ENCODE peak calls at places on chromosomes 3 and 15, in eight cellular contexts. B is MM.1S, I is astrocyte, C is endothelial cell of umbilical vein, V is trophoblast cell, X is GM23338, O is neural progenitor cell, R is PC-9. L is an unnamed sample.

GRCh38 chr3:197224034-197224444 is 74.4 kb downstream of the DLG1 start:
- DNase-seq in X (peak; percentile 70), R (peak; percentile 62), C (peak; percentile 64), B (peak; percentile 76), O (peak; percentile 71), I (peak; percentile 44), V (peak; percentile 9), L (peak; percentile 81)

GRCh38 chr3:171776839-171777607 is 33.3 kb downstream of the PLD1 start:
- DNase-seq in V (no peak), O (no peak), B (no peak), R (no peak), I (no peak), X (peak; percentile 23), C (peak; percentile 53), L (peak; percentile 47)

GRCh38 chr3:149442845-149443544 is 31.5 kb upstream of the TM4SF4 start:
- DNase-seq in B (no peak), O (no peak), C (peak; percentile 77), V (no peak), R (peak; percentile 65), I (peak; percentile 90), X (no peak), L (no peak)

GRCh38 chr3:129313983-129314756 is 35.5 kb downstream of the HMCES start:
- DNase-seq in X (peak; percentile 67), O (peak; percentile 44), I (no peak), V (peak; percentile 60), B (peak; percentile 52), C (no peak), R (no peak), L (peak; percentile 23)

GRCh38 chr15:62390793-62391543 is 225.9 kb upstream of the C2CD4B start:
- DNase-seq in I (peak; percentile 45), O (peak; percentile 82), R (no peak), X (peak; percentile 77), B (peak; percentile 38), C (peak; percentile 57), V (no peak), L (peak; percentile 14)

GRCh38 chr3:102068327-102068726 is 219.0 kb downstream of the NFKBIZ start:
- DNase-seq in R (no peak), X (no peak), C (peak; percentile 49), B (no peak), O (no peak), I (no peak), V (no peak), L (peak; percentile 62)

GRCh38 chr15:87570186-87570585 is 686.4 kb downstream of the NTRK3 start:
- DNase-seq in X (no peak), B (peak; percentile 50), I (peak; percentile 39), V (no peak), C (no peak), O (no peak), R (no peak), L (peak; percentile 23)

GRCh38 chr15:58182460-58183163 is 44.4 kb downstream of the AQP9 start:
- DNase-seq in B (peak; percentile 27), I (peak; percentile 7), R (no peak), O (peak; percentile 79), X (peak; percentile 83), C (peak; percentile 76), V (peak; percentile 31), L (peak; percentile 58)

GRCh38 chr3:133563186-133563591 is 10.3 kb upstream of the CDV3 start:
- DNase-seq in R (no peak), C (no peak), O (no peak), V (peak; percentile 10), X (no peak), I (peak; percentile 38), B (no peak), L (no peak)

GRCh38 chr15:57220220-57220619 is 156.1 kb upstream of the CGNL1 start:
- DNase-seq in X (no peak), I (peak; percentile 71), C (peak; percentile 44), B (no peak), V (no peak), R (no peak), O (no peak), L (no peak)

GRCh38 chr15:89502867-89503595 is 6.6 kb upstream of the RHCG start:
- DNase-seq in R (peak; percentile 91), X (no peak), C (no peak), O (no peak), B (no peak), V (peak; percentile 77), I (no peak), L (peak; percentile 79)

GRCh38 chr15:96586901-96587300 is 256.4 kb downstream of the NR2F2 start:
- DNase-seq in B (no peak), O (no peak), R (no peak), V (no peak), X (no peak), I (no peak), C (no peak), L (no peak)

GRCh38 chr3:54891540-54891897 is 36.3 kb downstream of the LRTM1 start:
- DNase-seq in X (no peak), R (peak; percentile 97), O (peak; percentile 26), C (no peak), I (peak; percentile 95), V (peak; percentile 99), B (no peak), L (peak; percentile 99)

GRCh38 chr15:70806992-70807712 is 43.8 kb upstream of the UACA start:
- DNase-seq in O (no peak), B (no peak), X (no peak), C (peak; percentile 82), V (no peak), R (no peak), I (no peak), L (no peak)

GRCh38 chr3:72299823-72300222 is 514.9 kb upstream of the PROK2 start:
- DNase-seq in R (no peak), X (no peak), O (no peak), B (no peak), C (peak; percentile 20), I (no peak), V (no peak), L (peak; percentile 44)

GRCh38 chr15:57680021-57680420 is 26.5 kb upstream of the POLR2M start:
- DNase-seq in I (peak; percentile 69), R (peak; percentile 50), V (no peak), X (no peak), B (no peak), C (peak; percentile 35), O (no peak), L (peak; percentile 71)

GRCh38 chr3:113070226-113071220 is 79.7 kb downstream of the GTPBP8 start:
- DNase-seq in X (no peak), C (no peak), R (no peak), I (peak; percentile 45), V (peak; percentile 25), B (peak; percentile 34), O (no peak), L (no peak)

GRCh38 chr3:11424277-11424676 is 152.1 kb downstream of the ATG7 start:
- DNase-seq in X (no peak), I (no peak), B (no peak), R (no peak), O (no peak), C (no peak), V (no peak), L (no peak)

GRCh38 chr15:71599404-71600225 is 210.7 kb upstream of the NR2E3 start:
- DNase-seq in I (peak; percentile 47), C (no peak), B (no peak), O (no peak), V (no peak), R (no peak), X (no peak), L (no peak)

GRCh38 chr3:45426161-45426560 is 37.8 kb downstream of the LARS2 start:
- DNase-seq in R (no peak), X (peak; percentile 88), C (no peak), I (no peak), B (no peak), O (peak; percentile 73), V (no peak), L (no peak)

GRCh38 chr3:102114264-102114979 is 265.1 kb downstream of the NFKBIZ start:
- DNase-seq in O (no peak), I (no peak), B (no peak), X (no peak), R (no peak), C (no peak), V (no peak), L (no peak)

GRCh38 chr3:77179762-77180161 is 139.9 kb downstream of the ROBO2 start:
- DNase-seq in R (no peak), B (no peak), C (no peak), X (peak; percentile 9), O (peak; percentile 2), V (peak; percentile 3), I (no peak), L (no peak)

GRCh38 chr3:40196966-40197365 is 112.5 kb upstream of the EIF1B start:
- DNase-seq in C (no peak), O (no peak), R (no peak), V (no peak), I (no peak), B (no peak), X (no peak), L (no peak)

GRCh38 chr3:13851091-13851849 is 28.6 kb downstream of the WNT7A start:
- DNase-seq in C (no peak), B (no peak), R (no peak), X (no peak), O (no peak), I (no peak), V (no peak), L (no peak)

GRCh38 chr15:57586661-57587404 is 4.9 kb upstream of the MYZAP start:
- DNase-seq in V (no peak), C (no peak), R (no peak), I (no peak), X (no peak), B (no peak), O (no peak), L (no peak)

DNA sequence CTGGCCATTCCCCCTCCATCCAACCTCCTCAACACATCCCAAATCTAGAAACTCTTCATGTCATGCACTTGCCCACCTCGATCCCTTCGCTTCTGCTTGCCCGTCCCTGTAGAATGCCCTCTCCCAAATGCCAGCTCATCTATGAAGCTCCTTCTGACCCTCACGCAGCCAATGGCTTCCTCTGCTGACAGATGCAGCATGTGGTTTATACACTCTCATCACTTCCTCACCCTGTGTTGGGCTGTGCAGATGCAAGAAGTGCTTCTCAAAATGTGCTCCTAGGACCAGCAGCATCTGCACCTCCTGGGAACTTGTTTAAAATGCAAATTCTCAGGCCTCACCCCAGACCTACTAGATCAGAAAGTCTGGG is 51.7 kb downstream of the SEMA5B start:
- DNase-seq in R (no peak), B (no peak), V (no peak), O (no peak), I (peak; percentile 12), X (no peak), C (no peak), L (no peak)
- H3K4me2 ChIP-seq in R (peak overlapping the region; percentile 65), B (no peak overlapping the region), V (peak overlapping the region; percentile 27), O (no peak overlapping the region), I (peak overlapping the region; percentile 67), X (peak overlapping the region; percentile 73), C (no peak overlapping the region), L (peak overlapping the region; percentile 12)

GRCh38 chr3:25785826-25786225 is 2.6 kb upstream of the NGLY1 start:
- DNase-seq in B (no peak), X (no peak), R (no peak), I (no peak), V (no peak), O (no peak), C (no peak), L (peak; percentile 61)
- H3K79me2 ChIP-seq in B (peaks cover 37% of the 10 kb centered on the region), X (peaks cover 19% of the 10 kb centered on the region), R (peaks cover 32% of the 10 kb centered on the region), I (peaks cover 26% of the 10 kb centered on the region), V (peaks cover 6% of the 10 kb centered on the region), O (peaks cover 20% of the 10 kb centered on the region), C (peaks cover 15% of the 10 kb centered on the region), L (peaks cover 40% of the 10 kb centered on the region)

GRCh38 chr3:60970850-60971249 is 280.4 kb downstream of the FHIT start:
- DNase-seq in R (no peak), I (no peak), X (no peak), O (no peak), V (no peak), C (no peak), B (no peak), L (no peak)
- H3K4me2 ChIP-seq in R (no peak overlapping the region), I (no peak overlapping the region), X (no peak overlapping the region), O (no peak overlapping the region), V (no peak overlapping the region), C (no peak overlapping the region), B (no peak overlapping the region), L (no peak overlapping the region)

GRCh38 chr15:43524254-43524847 is 6.9 kb downstream of the MAP1A start:
- DNase-seq in O (no peak), R (no peak), V (no peak), C (no peak), B (peak; percentile 36), I (no peak), X (no peak), L (no peak)
- H3K79me2 ChIP-seq in O (no peaks in the 10 kb centered on the region), R (no peaks in the 10 kb centered on the region), V (no peaks in the 10 kb centered on the region), C (no peaks in the 10 kb centered on the region), B (no peaks in the 10 kb centered on the region), I (peaks cover 12% of the 10 kb centered on the region), X (no peaks in the 10 kb centered on the region), L (no peaks in the 10 kb centered on the region)